ENCODE peak calls at places on chromosomes 11 and 22, in four cellular contexts. L is GM12878, I is progenitor cell of endocrine pancreas, Q is heart right ventricle. J is an unnamed sample.

GRCh38 chr11:70510571-70510970 is 112.2 kb downstream of the CTTN start:
- DNase-seq in L (no peak), I (no peak), Q (no peak), J (no peak)

GRCh38 chr11:126214446-126215240 is 3.1 kb downstream of the FAM118B start:
- DNase-seq in L (no peak), I (no peak), Q (no peak), J (no peak)

GRCh38 chr22:42268852-42269406 is 1.5 kb downstream of the TCF20 start:
- DNase-seq in L (no peak), I (no peak), Q (no peak), J (no peak)

GRCh38 chr11:120229451-120230424 is 10.2 kb upstream of the POU2F3 start:
- DNase-seq in L (no peak), I (no peak), Q (no peak), J (no peak)

GRCh38 chr22:39719559-39720450 is 149.3 kb downstream of the CACNA1I start:
- DNase-seq in L (no peak), I (no peak), Q (no peak), J (no peak)

GRCh38 chr11:88484873-88485621 is 147.5 kb upstream of the CTSC start:
- DNase-seq in L (peak), I (no peak), Q (no peak), J (no peak)

GRCh38 chr22:45207533-45207932 is 33.2 kb downstream of the KIAA0930 start:
- DNase-seq in L (no peak), I (no peak), Q (no peak), J (no peak)

GRCh38 chr11:33375236-33375635 is 118.1 kb downstream of the HIPK3 start:
- DNase-seq in L (no peak), I (no peak), Q (no peak), J (no peak)

GRCh38 chr11:116610190-116610589 is 162.6 kb downstream of the BUD13 start:
- DNase-seq in L (no peak), I (no peak), Q (no peak), J (peak)

GRCh38 chr11:73177380-73178091 is 35.4 kb upstream of the FCHSD2 start:
- DNase-seq in L (no peak), I (no peak), Q (peak), J (no peak)

GRCh38 chr22:37182949-37183245 is 5.2 kb downstream of the C1QTNF6 start:
- DNase-seq in L (no peak), I (no peak), Q (no peak), J (no peak)

GRCh38 chr11:116481126-116481644 is 291.6 kb downstream of the BUD13 start:
- DNase-seq in L (no peak), I (no peak), Q (no peak), J (no peak)

GRCh38 chr11:70854201-70854600 is 398.2 kb downstream of the SHANK2 start:
- DNase-seq in L (no peak), I (no peak), Q (no peak), J (no peak)

GRCh38 chr11:71459076-71459766 is 6.2 kb downstream of the NADSYN1 start:
- DNase-seq in L (no peak), I (no peak), Q (no peak), J (no peak)

GRCh38 chr11:16985297-16985696 is 28.9 kb downstream of the PLEKHA7 start:
- DNase-seq in L (no peak), I (no peak), Q (no peak), J (no peak)

GRCh38 chr11:76806608-76807205 is 23.6 kb downstream of the TSKU start:
- DNase-seq in L (no peak), I (no peak), Q (no peak), J (peak)

GRCh38 chr22:48905206-48905975 is 922.3 kb downstream of the BRD1 start:
- DNase-seq in L (no peak), I (no peak), Q (no peak), J (peak)

GRCh38 chr11:15852179-15852578 is 504.2 kb downstream of the SOX6 start:
- DNase-seq in L (no peak), I (no peak), Q (no peak), J (no peak)

GRCh38 chr22:27846910-27847309 is 45.4 kb upstream of the MN1 start:
- DNase-seq in L (no peak), I (no peak), Q (no peak), J (no peak)

GRCh38 chr22:50012201-50013181 is at the start of gene IL17REL:
- DNase-seq in L (no peak), I (no peak), Q (no peak), J (no peak)
- TF ChIP-seq CTCF in L (no peak), I (no peak), Q (peak), J (no peak)

GRCh38 chr22:19784396-19785175 is 24.0 kb downstream of the TBX1 start:
- DNase-seq in L (no peak), I (no peak), Q (peak), J (no peak)
- TF ChIP-seq CTCF in L (no peak), I (no peak), Q (no peak), J (no peak)

DNA sequence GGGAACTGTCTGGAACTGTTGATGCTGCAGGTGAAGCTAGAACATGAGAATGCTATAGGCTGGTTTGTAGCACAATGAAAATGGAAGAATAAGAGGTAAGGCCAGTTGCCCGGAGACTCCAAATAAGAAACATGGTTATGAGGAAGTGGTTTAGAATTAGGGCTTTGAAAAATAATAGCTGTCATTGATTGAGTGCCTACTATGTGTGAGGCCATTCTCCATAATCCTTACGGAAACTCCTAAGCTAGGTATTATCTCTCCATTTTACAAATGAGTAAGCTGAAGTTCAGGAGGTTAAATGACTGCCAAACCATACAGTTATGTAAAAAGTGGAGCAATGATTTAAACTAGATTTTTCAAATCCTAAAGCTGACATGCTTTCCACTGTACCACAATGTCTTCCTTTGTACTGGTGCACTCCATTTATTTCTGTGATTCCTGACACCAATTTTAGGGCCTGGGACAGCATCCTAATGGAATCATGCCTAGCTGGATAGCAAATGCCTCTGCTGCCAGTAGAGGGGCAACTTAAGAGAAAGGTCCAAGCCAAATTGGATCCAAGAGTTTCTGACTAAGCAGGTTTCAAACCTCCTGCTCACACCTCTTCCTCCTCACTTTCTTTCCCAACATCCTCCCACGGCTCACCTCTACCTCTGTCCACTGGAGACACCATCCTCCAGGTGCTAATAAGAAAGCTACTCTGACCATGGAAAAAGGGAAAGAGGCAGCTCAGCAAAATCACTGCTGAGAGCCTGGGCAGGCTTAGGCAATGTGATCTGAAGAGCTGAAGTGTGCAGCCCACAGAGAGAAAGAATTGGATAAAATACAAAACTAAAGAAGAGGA is 46.9 kb upstream of the PICALM start:
- DNase-seq in L (no peak), I (no peak), Q (no peak), J (no peak)
- TF ChIP-seq CTCF in L (no peak), I (no peak), Q (no peak), J (no peak)

GRCh38 chr11:96180341-96180740 is 162.7 kb downstream of the MAML2 start:
- DNase-seq in L (no peak), I (no peak), Q (no peak), J (no peak)
- TF ChIP-seq CTCF in L (no peak), I (no peak), Q (no peak), J (no peak)

DNA sequence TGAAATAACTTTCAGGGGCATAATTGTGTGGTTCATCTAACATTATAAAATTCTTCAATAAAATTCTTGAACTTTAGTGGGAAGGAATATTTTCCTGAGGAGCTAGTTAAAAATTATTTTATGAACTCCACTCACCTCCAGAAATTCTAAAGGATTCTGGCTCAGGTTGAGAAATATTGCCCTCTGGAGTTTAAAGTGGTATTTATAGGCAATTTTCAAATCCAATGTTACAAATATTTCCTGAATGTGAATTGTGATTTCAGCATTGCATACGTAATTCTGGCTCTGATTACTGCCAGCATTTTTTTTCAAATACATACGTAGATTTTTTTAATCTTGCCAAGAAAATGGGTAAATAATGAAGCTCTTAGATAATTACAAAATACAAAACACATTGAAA is 598.2 kb upstream of the ANO3 start:
- DNase-seq in L (no peak), I (no peak), Q (no peak), J (no peak)
- TF ChIP-seq CTCF in L (no peak), I (no peak), Q (peak), J (peak)

DNA sequence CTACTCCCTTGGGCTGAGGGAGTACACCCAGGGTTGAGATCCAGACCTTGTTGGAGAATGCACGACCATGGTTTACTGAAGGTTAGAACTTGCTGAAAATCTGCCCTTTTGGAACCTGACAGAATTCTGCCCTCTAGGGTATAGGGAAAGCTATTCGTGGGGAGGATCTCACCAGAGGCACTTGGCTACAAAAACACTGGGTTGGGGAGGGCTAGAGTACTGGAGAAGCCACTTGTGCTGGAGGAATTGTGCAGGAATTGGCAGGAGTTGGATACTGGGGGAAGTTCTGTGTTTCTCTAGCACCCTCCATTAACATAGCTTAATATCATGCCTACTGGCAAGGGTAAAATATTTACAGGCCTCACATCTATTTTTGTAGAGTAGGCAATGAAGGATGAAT is 55.8 kb downstream of the PPME1 start:
- DNase-seq in L (no peak), I (no peak), Q (no peak), J (no peak)
- TF ChIP-seq CTCF in L (no peak), I (no peak), Q (no peak), J (no peak)

DNA sequence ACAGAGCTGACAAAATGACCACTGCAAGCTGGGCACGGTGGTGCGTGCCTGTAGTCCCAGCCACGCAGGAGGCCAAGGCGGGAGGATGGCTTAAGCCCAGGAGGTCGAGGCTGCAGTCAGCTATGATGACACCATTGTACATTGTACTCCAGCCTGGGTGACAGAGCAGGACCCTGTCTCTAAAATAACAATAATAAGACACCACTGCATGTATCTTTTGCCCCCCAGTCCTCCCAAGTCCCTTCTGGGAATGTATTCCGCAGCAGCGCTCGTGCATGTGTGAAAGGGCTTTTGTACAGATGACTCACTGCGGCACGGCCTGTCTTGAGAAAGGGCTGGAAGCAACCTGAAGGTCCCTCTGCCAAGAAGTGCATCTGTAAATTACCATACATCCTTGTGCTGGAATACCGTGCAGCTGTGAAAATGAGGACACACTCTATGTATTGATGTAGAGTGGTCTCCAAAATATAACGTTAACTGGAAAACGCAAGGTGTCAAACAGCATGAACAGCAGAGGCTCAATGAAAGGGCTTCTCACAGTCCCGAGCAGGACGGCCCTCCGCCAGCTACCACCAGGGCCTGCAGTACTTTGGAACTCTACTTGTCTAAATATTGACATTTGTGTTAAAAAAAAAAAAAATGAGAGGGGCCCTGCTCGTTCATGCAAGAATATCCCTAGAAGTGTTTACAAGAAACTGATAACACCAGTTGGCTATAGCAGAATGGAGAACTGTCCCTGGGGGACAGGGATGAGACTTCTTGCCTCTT is 9.0 kb upstream of the CDC42EP2 start:
- DNase-seq in L (no peak), I (no peak), Q (no peak), J (no peak)
- TF ChIP-seq CTCF in L (no peak), I (peak), Q (no peak), J (no peak)